ENCODE peak calls at places on chromosomes 12 and 14, in six cellular contexts. A is SJCRH30, V is heart right ventricle, P is GM12865, D is foreskin fibroblast, C is fibroblast of lung. Q is an unnamed sample.

GRCh38 chr12:12983420-12984035 is 16.5 kb downstream of the HEBP1 start:
- DNase-seq in D (peak), V (peak), C (peak), P (peak), A (peak), Q (no peak)

GRCh38 chr14:23143911-23144310 is 24.9 kb upstream of the CEBPE start:
- DNase-seq in A (no peak), D (no peak), V (no peak), C (peak), P (no peak), Q (no peak)

GRCh38 chr12:53097207-53097563 is 282 bp upstream of the IGFBP6 start:
- DNase-seq in A (peak), D (peak), C (peak), V (no peak), P (no peak), Q (no peak)

GRCh38 chr14:32898876-32899275 is 39.8 kb upstream of the NPAS3 start:
- DNase-seq in C (no peak), P (peak), V (no peak), D (no peak), A (no peak), Q (no peak)

GRCh38 chr14:90281261-90281660 is 24.9 kb downstream of the PSMC1 start:
- DNase-seq in A (no peak), C (peak), D (peak), P (no peak), V (no peak), Q (no peak)

GRCh38 chr12:119202121-119202527 is 23.4 kb downstream of the HSPB8 start:
- DNase-seq in V (no peak), A (no peak), P (no peak), C (no peak), D (no peak), Q (no peak)

GRCh38 chr12:115303751-115304309 is 619.9 kb upstream of the TBX3 start:
- DNase-seq in V (no peak), A (no peak), P (no peak), C (no peak), D (no peak), Q (peak)

GRCh38 chr14:46820291-46820690 is 168.7 kb upstream of the RPL10L start:
- DNase-seq in V (no peak), C (no peak), D (no peak), A (no peak), P (no peak), Q (no peak)

GRCh38 chr12:19388131-19388549 is 51.2 kb upstream of the AEBP2 start:
- DNase-seq in V (no peak), A (peak), C (no peak), D (peak), P (no peak), Q (peak)

GRCh38 chr12:65637150-65637549 is 187.1 kb upstream of the HMGA2 start:
- DNase-seq in D (no peak), C (no peak), V (no peak), P (no peak), A (no peak), Q (no peak)

GRCh38 chr12:54968181-54968730 is 16.3 kb downstream of the TESPA1 start:
- DNase-seq in V (no peak), C (no peak), A (no peak), P (no peak), D (no peak), Q (no peak)

GRCh38 chr12:117134059-117134458 is 34.8 kb upstream of the TESC start:
- DNase-seq in C (no peak), V (no peak), P (peak), D (peak), A (no peak), Q (no peak)

GRCh38 chr12:90683871-90684270 is 271.1 kb downstream of the CCER1 start:
- DNase-seq in D (no peak), P (no peak), A (no peak), C (no peak), V (no peak), Q (no peak)

GRCh38 chr14:55102141-55102547 is 26.9 kb upstream of the LGALS3 start:
- DNase-seq in A (peak), V (peak), C (peak), D (peak), P (peak), Q (peak)

GRCh38 chr12:56792678-56793077 is 29.6 kb downstream of the HSD17B6 start:
- DNase-seq in P (no peak), D (no peak), A (no peak), V (no peak), C (no peak), Q (no peak)

GRCh38 chr12:15634010-15634676 is 155.0 kb downstream of the EPS8 start:
- DNase-seq in C (peak), D (peak), A (no peak), V (no peak), P (no peak), Q (no peak)

GRCh38 chr14:105858676-105859025 is 332.3 kb downstream of the TMEM121 start:
- DNase-seq in P (peak), A (no peak), D (no peak), V (no peak), C (no peak), Q (no peak)

GRCh38 chr14:92751819-92752218 is 3.4 kb upstream of the LGMN start:
- DNase-seq in V (no peak), P (peak), C (no peak), A (no peak), D (no peak), Q (no peak)

GRCh38 chr14:78612666-78613065 is 442.5 kb downstream of the NRXN3 start:
- DNase-seq in C (peak), D (no peak), A (no peak), P (no peak), V (no peak), Q (no peak)

GRCh38 chr12:4943938-4944284 is 34.2 kb downstream of the KCNA1 start:
- DNase-seq in D (no peak), P (no peak), C (no peak), A (no peak), V (no peak), Q (no peak)

GRCh38 chr14:100028990-100029677 is 36.1 kb upstream of the EVL start:
- DNase-seq in P (no peak), A (no peak), V (no peak), D (no peak), C (peak), Q (no peak)

GRCh38 chr14:100032749-100033148 is 32.5 kb upstream of the EVL start:
- DNase-seq in C (no peak), V (no peak), P (no peak), D (no peak), A (no peak), Q (no peak)

GRCh38 chr14:100030441-100031153 is 34.6 kb upstream of the EVL start:
- DNase-seq in V (no peak), D (peak), P (no peak), A (no peak), C (peak), Q (peak)

GRCh38 chr14:100033347-100034052 is 31.7 kb upstream of the EVL start:
- DNase-seq in P (no peak), D (no peak), V (no peak), A (no peak), C (no peak), Q (no peak)

GRCh38 chr14:100031506-100032281 is 33.5 kb upstream of the EVL start:
- DNase-seq in D (peak), C (peak), P (no peak), A (peak), V (no peak), Q (peak)
- H3K4me3 ChIP-seq in D (peak), C (peak), P (no peak), A (no peak), V (no peak), Q (peak)

DNA sequence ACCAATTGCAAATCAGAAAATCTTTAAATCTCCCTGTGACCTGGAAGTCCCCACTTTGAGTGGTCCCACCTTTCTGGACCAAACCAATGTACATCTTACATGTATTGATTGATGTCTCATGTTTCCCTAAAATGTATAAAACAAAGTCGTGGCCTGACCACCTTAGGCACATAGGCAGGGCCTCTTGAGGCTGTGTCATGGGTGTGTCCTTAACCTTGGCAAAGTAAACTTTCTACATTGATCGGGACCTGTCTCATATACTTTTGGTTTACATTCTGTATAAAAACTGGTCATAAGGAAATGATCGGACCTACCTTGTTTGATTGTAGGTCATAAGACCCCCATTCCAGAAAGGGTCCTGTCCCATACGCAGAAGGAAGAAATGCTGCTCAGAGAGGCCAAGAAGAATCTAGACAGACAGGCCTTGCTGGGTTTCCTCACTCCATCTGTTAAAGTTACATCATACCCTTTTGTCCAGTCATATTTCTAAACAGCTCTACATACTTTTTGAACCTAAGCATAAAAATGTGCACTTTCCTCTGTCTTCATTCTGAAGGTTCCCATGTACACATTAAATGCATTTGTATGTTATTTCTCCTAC is 30.0 kb upstream of the CPM start:
- DNase-seq in P (no peak), A (no peak), C (no peak), V (no peak), D (peak), Q (no peak)
- H3K4me3 ChIP-seq in P (no peak), A (no peak), C (no peak), V (no peak), D (no peak), Q (no peak)

GRCh38 chr12:132451172-132451835 is 38.6 kb upstream of the FBRSL1 start:
- DNase-seq in V (no peak), P (peak), A (no peak), C (no peak), D (no peak), Q (no peak)

GRCh38 chr12:132450391-132451171 is 39.4 kb upstream of the FBRSL1 start:
- DNase-seq in C (no peak), V (no peak), P (no peak), A (no peak), D (no peak), Q (no peak)

GRCh38 chr12:132453361-132454133 is 36.4 kb upstream of the FBRSL1 start:
- DNase-seq in C (peak), A (peak), P (no peak), V (no peak), D (no peak), Q (no peak)

GRCh38 chr12:132452596-132453350 is 37.2 kb upstream of the FBRSL1 start:
- DNase-seq in A (no peak), P (no peak), C (no peak), D (no peak), V (no peak), Q (no peak)

DNA sequence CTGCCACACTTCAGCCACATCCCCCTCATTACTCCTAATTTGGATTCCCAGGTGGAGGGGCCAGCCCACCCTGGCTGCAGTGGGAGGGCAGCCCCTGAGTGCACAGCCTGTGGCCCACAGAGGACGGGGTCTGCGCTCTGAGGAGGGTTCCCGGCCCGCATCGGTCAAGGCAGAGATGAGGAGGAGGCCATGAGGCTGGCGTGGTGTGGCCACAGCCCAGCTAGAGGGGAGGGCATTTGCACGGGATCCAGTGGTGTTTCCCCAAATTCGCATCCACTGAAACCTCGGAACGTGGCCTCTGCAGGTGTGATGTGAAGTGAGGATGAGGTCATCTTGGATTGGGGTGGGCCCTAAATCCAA is 38.1 kb upstream of the FBRSL1 start:
- DNase-seq in D (no peak), V (no peak), A (no peak), C (no peak), P (no peak), Q (no peak)
- H3K4me3 ChIP-seq in D (no peak), V (no peak), A (no peak), C (no peak), P (no peak), Q (no peak)

DNA sequence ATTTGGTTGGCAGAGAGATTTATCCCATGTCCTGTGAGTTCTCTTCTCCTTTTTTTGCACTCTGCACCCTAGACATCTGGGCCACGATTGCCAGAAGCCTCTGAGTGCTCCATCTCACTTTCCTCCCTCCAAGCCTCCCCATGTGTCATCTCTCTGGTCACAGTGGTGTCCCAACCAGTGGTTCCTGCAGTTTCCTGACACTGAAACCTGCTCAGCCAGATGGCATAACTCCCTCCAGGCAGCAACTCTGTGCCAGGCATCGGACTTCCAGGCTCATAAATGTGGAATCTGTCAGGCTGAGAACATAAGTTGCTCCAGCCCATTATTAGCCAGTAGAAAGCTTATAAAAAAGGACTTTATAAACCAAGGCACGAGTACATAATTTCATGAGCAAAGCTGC is 194.2 kb downstream of the DACT1 start:
- DNase-seq in A (no peak), C (no peak), V (no peak), P (no peak), D (no peak), Q (no peak)
- H3K4me3 ChIP-seq in A (no peak), C (no peak), V (no peak), P (no peak), D (no peak), Q (no peak)

GRCh38 chr14:24296341-24297157 is 3.0 kb downstream of the DHRS1 start:
- DNase-seq in V (peak), A (peak), C (peak), P (peak), D (peak), Q (peak)
- H3K4me3 ChIP-seq in V (no peak), A (no peak), C (no peak), P (no peak), D (no peak), Q (no peak)

GRCh38 chr14:104792945-104793702 is 2.4 kb downstream of the AKT1 start:
- DNase-seq in V (no peak), D (no peak), C (no peak), A (no peak), P (no peak), Q (no peak)

GRCh38 chr14:104794641-104795467 is 694 bp downstream of the AKT1 start:
- DNase-seq in A (peak), D (no peak), V (no peak), P (peak), C (peak), Q (no peak)

GRCh38 chr14:104792101-104792884 is 3.3 kb downstream of the AKT1 start:
- DNase-seq in D (no peak), V (peak), C (no peak), P (no peak), A (no peak), Q (no peak)

GRCh38 chr14:104794099-104794498 is 1.4 kb downstream of the AKT1 start:
- DNase-seq in P (peak), A (peak), C (peak), D (peak), V (no peak), Q (no peak)

GRCh38 chr14:104793703-104793959 is 1.9 kb downstream of the AKT1 start:
- DNase-seq in V (no peak), D (no peak), P (no peak), C (no peak), A (no peak), Q (no peak)
- H3K4me3 ChIP-seq in V (peak), D (peak), P (peak), C (no peak), A (no peak), Q (peak)

GRCh38 chr14:20331048-20331613 is 1.9 kb downstream of the CCNB1IP1 start:
- DNase-seq in D (no peak), A (no peak), V (no peak), P (no peak), C (no peak), Q (no peak)

GRCh38 chr14:20329355-20329754 is 3.7 kb downstream of the CCNB1IP1 start:
- DNase-seq in D (no peak), P (no peak), A (no peak), C (no peak), V (no peak), Q (no peak)

GRCh38 chr14:20332386-20332945 is 613 bp downstream of the CCNB1IP1 start:
- DNase-seq in V (no peak), C (peak), D (no peak), A (no peak), P (peak), Q (no peak)

GRCh38 chr14:20332946-20333782 is at the start of gene CCNB1IP1:
- DNase-seq in V (peak), A (peak), D (peak), P (peak), C (peak), Q (peak)

GRCh38 chr14:20334017-20334416 is 938 bp upstream of the CCNB1IP1 start:
- DNase-seq in V (no peak), C (no peak), D (no peak), P (no peak), A (no peak), Q (no peak)
- H3K4me3 ChIP-seq in V (no peak), C (no peak), D (no peak), P (no peak), A (peak), Q (no peak)

Q was measured in skeletal muscle cell.